ENCODE peak calls at places on chromosome 22, in eight cellular contexts. M is HCT116, G is cardiac muscle cell, S is RWPE2, W is mesendoderm, D is tibial nerve, P is PC-3, F is mesenchymal stem cell. L is an unnamed sample. For H3K4me1 and H3K36me3, the result is how much of the 10 kb centered on the place peaks cover.

GRCh38 chr22:28014141-28015055 is 95.3 kb upstream of the PITPNB start:
- DNase-seq in P (no peak), G (no peak), W (no peak), S (peak), F (no peak), M (no peak), D (no peak), L (no peak)

GRCh38 chr22:27750866-27751265 is 50.7 kb downstream of the MN1 start:
- DNase-seq in D (no peak), W (no peak), M (no peak), S (no peak), P (no peak), F (no peak), G (no peak), L (no peak)

GRCh38 chr22:20199906-20200305 is 49.1 kb upstream of the CCDC188 start:
- DNase-seq in S (no peak), W (no peak), P (no peak), D (no peak), F (no peak), M (no peak), G (no peak), L (no peak)

GRCh38 chr22:43897751-43898261 is 6.0 kb upstream of the PNPLA5 start:
- DNase-seq in F (peak), M (no peak), D (no peak), G (peak), P (peak), S (no peak), W (no peak), L (no peak)

GRCh38 chr22:43539572-43540533 is 128.0 kb downstream of the MPPED1 start:
- DNase-seq in G (no peak), M (no peak), S (no peak), F (no peak), P (no peak), D (no peak), W (no peak), L (peak)

GRCh38 chr22:44351685-44352377 is 39.1 kb upstream of the SHISAL1 start:
- DNase-seq in D (no peak), P (peak), W (peak), G (peak), F (peak), M (no peak), S (peak), L (peak)

GRCh38 chr22:50694099-50694498 is 21.5 kb downstream of the SHANK3 start:
- DNase-seq in M (no peak), G (peak), F (peak), P (peak), W (no peak), D (no peak), S (no peak), L (no peak)

GRCh38 chr22:40345801-40346177 is 511 bp upstream of the ADSL start:
- DNase-seq in W (no peak), D (no peak), S (no peak), M (no peak), G (peak), F (no peak), P (peak), L (peak)

GRCh38 chr22:46087336-46087690 is 63.0 kb upstream of the PPARA start:
- DNase-seq in D (no peak), S (no peak), F (no peak), G (no peak), P (no peak), M (no peak), W (no peak), L (no peak)

GRCh38 chr22:50017701-50018224 is 5.2 kb upstream of the IL17REL start:
- DNase-seq in P (no peak), W (no peak), S (no peak), F (no peak), M (no peak), G (no peak), D (no peak), L (no peak)

GRCh38 chr22:48492371-48493320 is 1335.0 kb downstream of the BRD1 start:
- DNase-seq in W (peak), M (peak), D (peak), G (peak), P (peak), S (no peak), F (peak), L (peak)

GRCh38 chr22:46592390-46592872 is 27.8 kb upstream of the GRAMD4 start:
- DNase-seq in F (no peak), M (no peak), D (no peak), P (peak), G (peak), S (no peak), W (peak), L (peak)

GRCh38 chr22:26585104-26585790 is 4.7 kb downstream of the TPST2 start:
- DNase-seq in D (no peak), S (peak), P (peak), W (no peak), M (no peak), G (peak), F (peak), L (peak)

GRCh38 chr22:29109853-29110252 is 37.0 kb downstream of the KREMEN1 start:
- DNase-seq in S (no peak), W (no peak), F (peak), D (no peak), P (no peak), M (no peak), G (peak), L (no peak)

GRCh38 chr22:20577549-20577975 is 70.2 kb downstream of the MED15 start:
- DNase-seq in S (peak), F (no peak), G (no peak), D (no peak), M (no peak), W (no peak), P (no peak), L (no peak)

GRCh38 chr22:47153854-47154542 is 391.5 kb downstream of the TBC1D22A start:
- DNase-seq in W (no peak), D (no peak), M (no peak), G (no peak), F (no peak), S (no peak), P (no peak), L (no peak)

GRCh38 chr22:31962392-31963113 is 18.2 kb downstream of the YWHAH start:
- DNase-seq in G (no peak), W (no peak), M (no peak), P (no peak), S (no peak), F (no peak), D (no peak), L (no peak)

GRCh38 chr22:17047656-17048055 is 37.1 kb upstream of the IL17RA start:
- DNase-seq in W (no peak), S (no peak), G (no peak), P (no peak), F (no peak), M (no peak), D (no peak), L (no peak)

GRCh38 chr22:42662114-42663021 is 13.2 kb upstream of the CYB5R3 start:
- DNase-seq in W (peak), P (peak), G (peak), M (no peak), S (no peak), D (peak), F (peak), L (peak)

GRCh38 chr22:19504900-19505734 is 19.1 kb downstream of the CLDN5 start:
- DNase-seq in G (no peak), P (no peak), D (no peak), W (no peak), S (no peak), M (no peak), F (no peak), L (no peak)

GRCh38 chr22:36315325-36315724 is 62.4 kb downstream of the APOL1 start:
- DNase-seq in G (no peak), W (no peak), P (no peak), M (no peak), F (no peak), S (no peak), D (no peak), L (no peak)

GRCh38 chr22:49728566-49729271 is 99.0 kb downstream of the BRD1 start:
- DNase-seq in S (peak), F (no peak), P (no peak), M (no peak), G (no peak), D (peak), W (no peak), L (no peak)

GRCh38 chr22:37242395-37242918 is 1.6 kb downstream of the RAC2 start:
- DNase-seq in P (peak), S (peak), F (peak), G (peak), M (no peak), D (no peak), W (peak), L (no peak)

GRCh38 chr22:40178417-40179409 is 988 bp downstream of the TNRC6B start:
- DNase-seq in G (peak), P (peak), S (no peak), M (no peak), W (peak), D (no peak), F (peak), L (peak)

GRCh38 chr22:27377501-27377900 is 424.1 kb downstream of the MN1 start:
- DNase-seq in S (no peak), W (no peak), D (no peak), P (no peak), F (no peak), G (no peak), M (no peak), L (no peak)

GRCh38 chr22:44458044-44459020 is 39.7 kb downstream of the RTL6 start:
- DNase-seq in M (no peak), W (no peak), S (no peak), P (no peak), G (no peak), F (no peak), D (no peak), L (no peak)

GRCh38 chr22:49971232-49972162 is 10.9 kb downstream of the PIM3 start:
- DNase-seq in S (peak), P (peak), W (no peak), F (no peak), M (no peak), G (peak), D (peak), L (no peak)

GRCh38 chr22:36938886-36939285 is 25.5 kb downstream of the CSF2RB start:
- DNase-seq in G (no peak), W (no peak), D (no peak), F (no peak), S (no peak), M (no peak), P (no peak), L (no peak)

GRCh38 chr22:42022162-42022847 is 23.7 kb downstream of the WBP2NL start:
- DNase-seq in P (peak), M (no peak), G (no peak), D (no peak), S (no peak), W (no peak), F (no peak), L (no peak)

GRCh38 chr22:39359659-39360195 is 9.9 kb downstream of the SYNGR1 start:
- DNase-seq in G (no peak), W (no peak), S (no peak), M (no peak), F (no peak), D (no peak), P (no peak), L (no peak)

GRCh38 chr22:45537734-45538181 is 35.1 kb downstream of the FBLN1 start:
- DNase-seq in F (no peak), M (no peak), P (no peak), G (peak), W (no peak), S (peak), D (no peak), L (peak)

GRCh38 chr22:49933236-49933921 is 14.9 kb downstream of the CRELD2 start:
- DNase-seq in S (no peak), G (no peak), F (no peak), D (peak), M (no peak), W (no peak), P (no peak), L (no peak)

GRCh38 chr22:44341431-44342346 is 28.9 kb upstream of the SHISAL1 start:
- DNase-seq in D (no peak), G (peak), F (peak), M (no peak), W (peak), P (no peak), S (no peak), L (no peak)

GRCh38 chr22:48284671-48285070 is 1522.2 kb downstream of the TBC1D22A start:
- DNase-seq in F (no peak), W (peak), D (no peak), S (no peak), M (no peak), G (no peak), P (no peak), L (no peak)

GRCh38 chr22:45105281-45105700 is 58.4 kb upstream of the NUP50 start:
- DNase-seq in F (peak), S (no peak), M (no peak), G (peak), D (no peak), W (no peak), P (peak), L (no peak)

GRCh38 chr22:50576070-50576469 is 2.2 kb downstream of the CPT1B start:
- DNase-seq in S (no peak), F (peak), W (peak), G (peak), M (peak), D (no peak), P (peak), L (no peak)

GRCh38 chr22:30423296-30423958 is 2.1 kb upstream of the MTFP1 start:
- DNase-seq in S (peak), W (no peak), M (no peak), D (no peak), F (no peak), G (no peak), P (no peak), L (peak)

GRCh38 chr22:30422481-30423295 is 2.9 kb upstream of the MTFP1 start:
- DNase-seq in P (peak), S (peak), D (peak), W (peak), G (peak), F (peak), M (peak), L (peak)

GRCh38 chr22:30425327-30425615 is 297 bp upstream of the MTFP1 start:
- DNase-seq in F (no peak), S (no peak), M (no peak), P (no peak), W (no peak), D (no peak), G (no peak), L (no peak)

GRCh38 chr22:30424471-30425326 is 869 bp upstream of the MTFP1 start:
- DNase-seq in W (peak), M (no peak), F (no peak), G (no peak), D (no peak), S (no peak), P (no peak), L (no peak)

DNA sequence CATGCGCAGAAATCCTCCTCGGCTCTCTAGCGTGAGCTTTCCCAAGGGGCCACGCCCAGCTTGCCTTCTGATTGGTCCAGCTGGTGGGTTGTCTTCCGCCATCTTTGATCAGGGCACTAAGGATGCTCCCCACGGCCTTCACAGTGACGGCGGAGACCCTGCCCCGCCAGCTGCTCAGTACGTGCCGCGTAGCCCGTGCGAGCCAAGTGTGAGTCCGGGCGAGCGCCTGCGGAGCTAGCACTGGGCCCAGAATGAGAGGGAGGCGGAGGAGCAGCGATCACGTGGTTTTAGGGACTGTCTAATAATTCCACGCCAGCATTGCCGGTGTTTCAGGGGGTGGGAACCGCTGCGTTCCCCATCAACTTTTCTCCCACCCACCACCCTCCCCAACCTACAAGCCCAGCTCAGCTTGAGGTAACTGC is 1.6 kb upstream of the MTFP1 start:
- DNase-seq in M (peak), P (peak), G (peak), S (peak), F (peak), W (peak), D (peak), L (peak)
- H3K4me1 ChIP-seq in M (half or more), P (half or more), G (under half), S (under half), F (under half), W (under half), D (under half), L (half or more)

GRCh38 chr22:23715811-23716355 is 25.1 kb downstream of the RGL4 start:
- DNase-seq in P (no peak), F (no peak), M (no peak), S (no peak), W (no peak), D (no peak), G (peak), L (no peak)

GRCh38 chr22:23713696-23714595 is 23.1 kb downstream of the RGL4 start:
- DNase-seq in F (no peak), D (no peak), S (no peak), G (no peak), M (no peak), W (no peak), P (no peak), L (no peak)

GRCh38 chr22:23714596-23715588 is 24.1 kb downstream of the RGL4 start:
- DNase-seq in F (no peak), P (no peak), G (no peak), W (no peak), S (peak), D (no peak), M (no peak), L (no peak)

GRCh38 chr22:23709107-23709506 is 18.3 kb downstream of the RGL4 start:
- DNase-seq in F (no peak), S (no peak), P (no peak), W (peak), G (no peak), D (no peak), M (no peak), L (no peak)

DNA sequence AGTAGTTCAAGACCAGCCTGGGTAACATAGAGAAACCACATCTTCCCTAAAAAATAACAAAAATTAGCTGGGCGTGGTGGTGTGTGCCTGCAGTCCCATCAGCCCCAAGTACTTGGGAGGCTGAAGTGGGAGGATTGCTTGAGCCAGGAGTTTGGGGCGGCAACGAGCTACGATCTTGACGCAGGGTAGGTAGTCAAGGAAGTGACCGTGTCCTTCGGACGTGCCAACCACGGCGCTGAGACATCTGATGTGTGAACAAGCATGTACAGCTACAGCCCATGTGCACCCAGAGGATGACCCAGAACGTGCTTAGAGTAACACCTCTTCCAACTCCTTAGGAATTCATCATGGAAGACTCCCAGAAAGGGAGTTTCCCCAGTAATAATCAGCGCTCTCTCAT is 21.4 kb downstream of the RGL4 start:
- DNase-seq in P (no peak), M (no peak), G (no peak), W (no peak), S (no peak), D (no peak), F (no peak), L (no peak)
- H3K36me3 ChIP-seq in P (under half), M (under half), G (under half), W (under half), S (half or more), D (under half), F (under half), L (half or more)

GRCh38 chr22:21642584-21643448 is 714 bp downstream of the SDF2L1 start:
- DNase-seq in W (peak), P (peak), G (peak), S (no peak), D (no peak), F (peak), M (no peak), L (peak)
- H3K4me1 ChIP-seq in W (under half), P (under half), G (under half), S (under half), D (under half), F (under half), M (under half), L (under half)

GRCh38 chr22:35269630-35270029 is 12.3 kb downstream of the HMGXB4 start:
- DNase-seq in G (no peak), F (no peak), W (no peak), P (no peak), S (no peak), D (no peak), M (no peak), L (no peak)
- H3K36me3 ChIP-seq in G (under half), F (under half), W (under half), P (half or more), S (half or more), D (under half), M (half or more), L (half or more)